ENCODE peak calls at places on chromosomes 6 and 20, in seven cellular contexts. C is K562, M is neural progenitor cell, R is GM23338, J is GM23248, E is PC-9, S is MM.1S. Y is an unnamed sample. For H3K36me3, the result is how much of the 10 kb centered on the place peaks cover.

GRCh38 chr6:1596088-1596852 is 13.4 kb upstream of the FOXC1 start:
- DNase-seq in R (peak), S (peak), J (peak), M (peak), C (peak), E (peak), Y (no peak)

GRCh38 chr6:44496705-44497369 is 109.3 kb downstream of the CDC5L start:
- DNase-seq in S (no peak), R (no peak), C (no peak), E (no peak), M (no peak), J (peak), Y (no peak)

GRCh38 chr6:163355471-163355991 is 59.0 kb upstream of the QKI start:
- DNase-seq in J (peak), R (no peak), E (peak), S (no peak), C (no peak), M (no peak), Y (peak)

GRCh38 chr6:45305546-45305945 is 22.6 kb upstream of the RUNX2 start:
- DNase-seq in C (no peak), E (no peak), M (no peak), R (no peak), S (no peak), J (no peak), Y (peak)

GRCh38 chr6:31169123-31169857 is 1.2 kb downstream of the POU5F1 start:
- DNase-seq in J (peak), R (no peak), M (no peak), S (no peak), C (peak), E (peak), Y (no peak)

GRCh38 chr6:38805127-38805655 is 90.1 kb downstream of the DNAH8 start:
- DNase-seq in R (no peak), S (no peak), C (no peak), M (no peak), J (no peak), E (no peak), Y (no peak)

GRCh38 chr20:50029697-50030428 is 47.1 kb downstream of the SNAI1 start:
- DNase-seq in M (no peak), S (no peak), J (peak), C (peak), R (no peak), E (peak), Y (peak)

GRCh38 chr20:8790442-8791074 is 278.3 kb upstream of the PLCB4 start:
- DNase-seq in M (peak), E (peak), S (peak), C (peak), R (peak), J (peak), Y (peak)

GRCh38 chr6:34068462-34069044 is 77.3 kb downstream of the GRM4 start:
- DNase-seq in R (peak), E (no peak), M (peak), C (peak), S (no peak), J (no peak), Y (no peak)

GRCh38 chr20:46928580-46929132 is 34.0 kb downstream of the EYA2 start:
- DNase-seq in E (no peak), C (no peak), M (peak), S (no peak), R (peak), J (peak), Y (no peak)

GRCh38 chr20:14801591-14802325 is 464.3 kb upstream of the FLRT3 start:
- DNase-seq in S (no peak), E (no peak), R (no peak), C (no peak), M (no peak), J (no peak), Y (no peak)

GRCh38 chr6:137352859-137353258 is 133.7 kb upstream of the IFNGR1 start:
- DNase-seq in J (no peak), S (no peak), M (no peak), E (no peak), C (no peak), R (no peak), Y (no peak)

GRCh38 chr6:122432816-122433215 is 33.4 kb downstream of the HSF2 start:
- DNase-seq in J (peak), E (no peak), C (no peak), S (no peak), R (no peak), M (no peak), Y (no peak)

GRCh38 chr6:64012351-64013060 is 376.9 kb downstream of the PHF3 start:
- DNase-seq in J (peak), M (peak), S (peak), C (no peak), R (peak), E (no peak), Y (peak)

GRCh38 chr6:154462425-154462824 is 48.1 kb downstream of the CNKSR3 start:
- DNase-seq in C (peak), J (no peak), E (no peak), M (no peak), S (no peak), R (no peak), Y (no peak)

GRCh38 chr6:105179244-105180065 is at the start of gene POPDC3:
- DNase-seq in E (peak), M (peak), R (peak), J (peak), S (peak), C (peak), Y (no peak)

GRCh38 chr6:34029489-34030280 is 116.2 kb downstream of the GRM4 start:
- DNase-seq in M (no peak), E (no peak), C (no peak), J (no peak), R (no peak), S (no peak), Y (no peak)

GRCh38 chr6:84773431-84774173 is 9.2 kb upstream of the TBX18 start:
- DNase-seq in J (peak), R (peak), S (peak), M (peak), E (no peak), C (peak), Y (no peak)

GRCh38 chr20:61585764-61586163 is 333.7 kb downstream of the CDH4 start:
- DNase-seq in M (no peak), S (no peak), J (no peak), R (no peak), C (no peak), E (no peak), Y (no peak)

GRCh38 chr6:16181429-16182359 is 52.8 kb downstream of the MYLIP start:
- DNase-seq in C (no peak), J (no peak), S (no peak), M (no peak), E (no peak), R (no peak), Y (no peak)

GRCh38 chr20:36744764-36745191 is 1.1 kb downstream of the NDRG3 start:
- DNase-seq in R (peak), E (peak), S (no peak), J (peak), M (peak), C (peak), Y (no peak)

GRCh38 chr6:32439708-32440214 is at the start of gene HLA-DRA:
- DNase-seq in S (peak), M (peak), J (peak), C (peak), R (peak), E (no peak), Y (peak)

GRCh38 chr20:62608218-62608565 is 34.1 kb upstream of the SLCO4A1 start:
- DNase-seq in J (no peak), M (no peak), C (no peak), R (no peak), E (no peak), S (no peak), Y (no peak)

GRCh38 chr6:17932362-17932852 is 55.0 kb downstream of the KIF13A start:
- DNase-seq in J (peak), E (peak), R (no peak), C (peak), S (no peak), M (no peak), Y (peak)

GRCh38 chr6:13522639-13523038 is 35.2 kb upstream of the GFOD1 start:
- DNase-seq in E (no peak), S (no peak), R (no peak), J (peak), C (no peak), M (no peak), Y (no peak)

GRCh38 chr20:51862796-51863195 is 60.5 kb upstream of the SALL4 start:
- DNase-seq in J (peak), E (no peak), C (no peak), S (no peak), M (no peak), R (no peak), Y (peak)

GRCh38 chr6:118784641-118785164 is 109.2 kb upstream of the ASF1A start:
- DNase-seq in J (no peak), E (no peak), M (peak), C (no peak), R (no peak), S (no peak), Y (no peak)

GRCh38 chr6:158047120-158047518 is 65.5 kb downstream of the SYNJ2 start:
- DNase-seq in S (no peak), J (peak), E (no peak), M (no peak), C (no peak), R (no peak), Y (peak)

GRCh38 chr20:4795394-4795793 is 73.7 kb downstream of the PRND start:
- DNase-seq in J (peak), R (peak), C (peak), S (no peak), M (no peak), E (peak), Y (peak)
- H2AFZ ChIP-seq in J (peak), R (no peak), C (no peak), S (no peak), M (no peak), E (no peak), Y (no peak)

DNA sequence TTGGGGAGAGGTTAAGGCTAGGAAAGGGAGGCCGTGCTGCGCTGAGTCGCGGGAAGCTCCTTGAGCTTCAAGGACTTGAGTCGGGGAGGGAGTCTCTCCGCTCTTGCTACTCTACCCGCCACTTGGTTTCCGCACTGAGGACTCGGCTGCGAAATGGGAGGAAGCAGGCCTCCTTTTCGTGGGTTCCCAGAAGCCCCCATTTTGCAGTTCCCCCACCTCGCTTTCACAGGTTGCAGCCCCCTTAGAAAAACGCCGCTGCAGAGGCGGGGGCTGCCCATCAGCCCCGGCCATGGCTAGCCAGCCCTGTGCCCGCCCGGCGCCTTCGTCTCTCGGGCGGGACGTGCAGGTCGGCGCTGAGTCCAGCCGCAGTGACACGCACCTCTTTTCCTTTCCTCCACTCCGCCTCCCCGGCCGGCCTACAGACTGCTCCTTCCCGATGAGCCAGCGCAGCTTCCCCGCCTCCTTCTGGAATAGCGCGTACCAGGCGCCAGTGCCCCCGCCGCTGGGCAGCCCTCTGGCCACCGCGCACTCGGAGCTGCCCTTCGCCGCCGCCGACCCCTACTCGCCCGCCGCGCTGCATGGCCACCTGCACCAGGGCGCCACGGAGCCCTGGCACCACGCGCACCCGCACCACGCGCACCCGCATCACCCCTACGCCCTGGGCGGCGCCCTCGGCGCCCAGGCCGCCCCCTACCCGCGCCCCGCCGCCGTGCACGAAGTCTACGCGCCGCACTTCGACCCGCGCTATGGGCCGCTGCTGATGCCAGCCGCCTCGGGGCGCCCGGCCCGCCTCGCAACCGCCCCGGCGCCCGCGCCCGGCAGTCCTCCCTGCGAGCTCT is 5.0 kb downstream of the VGLL2 start:
- DNase-seq in E (no peak), M (peak), C (no peak), J (no peak), S (no peak), R (peak), Y (no peak)
- TF ChIP-seq EZH2 in E (no peak), M (peak), C (no peak), J (no peak), S (no peak), R (peak), Y (peak)

GRCh38 chr6:160085713-160086505 is 35.7 kb upstream of the SLC22A1 start:
- DNase-seq in M (peak), J (no peak), R (no peak), C (no peak), E (no peak), S (no peak), Y (no peak)
- H3K36me3 ChIP-seq in M (under half), J (under half), R (under half), C (half or more), E (under half), S (under half), Y (under half)

DNA sequence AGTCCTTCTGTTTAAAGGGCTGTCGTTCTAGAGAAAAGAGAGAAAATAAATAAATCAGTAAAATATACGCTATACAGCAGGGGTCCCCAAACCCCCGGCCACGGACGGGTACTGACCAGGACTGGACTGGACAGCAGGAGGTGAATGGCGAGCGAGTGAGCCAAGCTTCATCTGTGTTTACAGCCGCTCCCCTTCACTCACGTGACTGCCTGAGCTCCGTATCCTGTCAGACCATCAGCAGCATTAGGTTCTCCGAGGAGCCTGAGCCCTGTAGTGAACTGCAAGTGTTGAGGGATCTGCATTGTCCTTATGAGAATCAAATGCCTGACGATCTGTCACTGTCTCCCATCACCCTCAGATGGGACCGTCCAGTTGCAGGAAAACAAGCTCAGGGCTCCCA is 76.5 kb downstream of the ZNF217 start:
- DNase-seq in M (no peak), J (no peak), E (no peak), S (no peak), R (no peak), C (peak), Y (no peak)
- H2AFZ ChIP-seq in M (no peak), J (no peak), E (no peak), S (no peak), R (no peak), C (peak), Y (no peak)

GRCh38 chr6:10383312-10384063 is 31.4 kb downstream of the TFAP2A start:
- DNase-seq in R (peak), C (no peak), E (peak), M (peak), J (no peak), S (peak), Y (no peak)
- TF ChIP-seq EZH2 in R (peak), C (no peak), E (no peak), M (no peak), J (no peak), S (no peak), Y (peak)

DNA sequence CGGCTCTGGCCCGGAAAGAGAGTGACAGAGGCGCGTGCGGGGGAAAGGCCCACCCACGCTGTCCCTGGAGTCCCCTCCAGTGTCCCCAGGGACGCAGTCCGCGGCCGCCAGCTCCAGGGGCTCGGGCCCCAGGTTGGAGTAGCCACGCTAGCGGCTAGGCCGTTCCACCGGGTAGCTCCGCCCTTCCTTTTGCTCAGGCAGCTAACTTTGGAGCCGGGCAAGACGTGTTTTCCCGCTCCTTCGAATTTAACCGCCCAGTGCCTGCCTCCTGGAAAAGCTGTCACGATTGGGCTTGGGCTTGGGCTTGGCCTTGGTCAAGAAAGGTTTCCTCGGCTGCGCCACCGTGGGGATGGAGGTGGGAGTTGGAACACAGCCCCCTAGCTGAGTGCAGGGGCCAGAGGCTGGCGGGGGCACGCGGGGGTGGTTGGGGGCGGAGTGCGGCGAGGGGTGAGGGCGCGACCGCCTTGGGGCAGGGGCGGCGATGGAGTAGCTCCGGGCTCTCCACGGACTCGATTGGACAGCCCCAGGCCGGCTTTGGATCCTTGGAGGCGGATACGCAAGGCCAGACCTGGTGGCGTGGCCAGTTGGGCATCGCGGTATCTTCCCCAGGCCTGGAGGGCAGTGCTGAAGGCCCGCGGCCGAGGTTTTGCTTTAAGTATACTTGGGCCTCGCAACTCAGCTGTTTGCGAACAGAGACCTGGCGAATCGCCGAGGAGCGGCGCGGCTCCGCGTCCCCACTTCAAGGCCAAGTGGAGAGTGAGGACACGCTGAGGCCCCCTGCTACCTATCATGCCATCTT is 4.5 kb downstream of the LINC00237 start:
- DNase-seq in S (no peak), J (peak), R (peak), M (peak), E (no peak), C (no peak), Y (no peak)
- H3K36me3 ChIP-seq in S (under half), J (under half), R (under half), M (under half), E (under half), C (under half), Y (under half)

GRCh38 chr6:125220712-125221111 is 67.1 kb downstream of the TPD52L1 start:
- DNase-seq in R (no peak), C (no peak), E (no peak), J (peak), S (no peak), M (no peak), Y (peak)
- H2AFZ ChIP-seq in R (no peak), C (no peak), E (no peak), J (peak), S (no peak), M (no peak), Y (no peak)

DNA sequence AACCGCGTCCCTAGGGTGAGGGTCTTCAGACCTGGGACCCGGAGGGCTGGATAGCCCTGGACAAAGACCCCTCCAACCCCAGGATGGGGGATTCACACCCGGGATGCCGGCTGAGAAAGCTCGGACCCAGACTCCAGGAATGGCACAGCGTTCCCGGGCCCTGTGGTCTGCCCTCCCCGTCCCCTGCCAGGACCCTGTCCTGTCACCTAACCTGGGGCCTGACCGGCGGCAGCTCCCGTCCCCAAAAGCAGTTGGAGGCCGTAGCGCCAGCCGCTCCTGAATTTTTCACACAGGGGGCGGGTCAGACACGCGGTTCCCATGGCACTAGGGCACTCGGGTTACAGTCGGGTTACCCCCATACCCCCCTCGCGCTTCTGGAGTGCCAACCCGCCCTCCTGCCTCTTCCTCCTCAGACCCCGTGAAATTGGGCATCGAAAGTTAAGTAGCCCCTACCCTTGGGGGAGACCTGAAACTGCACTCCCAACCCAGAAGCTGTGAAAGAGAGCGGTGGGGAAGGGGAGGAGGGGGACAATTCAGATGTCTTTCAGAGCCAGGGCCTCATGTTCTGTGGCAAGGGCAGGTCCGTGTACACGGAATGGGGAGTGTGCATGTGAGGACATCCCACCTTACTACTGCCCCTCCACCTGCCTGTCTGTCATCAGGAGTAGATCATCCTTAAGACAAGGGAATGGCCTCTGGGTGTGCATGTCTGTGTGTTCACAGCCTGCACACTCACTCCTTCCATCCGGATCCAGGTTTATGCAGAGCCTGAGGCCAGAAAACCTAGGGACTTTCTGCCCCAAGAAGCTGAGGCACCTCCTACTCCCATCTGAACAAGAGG is 604 bp downstream of the REM1 start:
- DNase-seq in E (no peak), C (no peak), S (no peak), J (no peak), M (no peak), R (peak), Y (no peak)
- TF ChIP-seq EZH2 in E (no peak), C (no peak), S (no peak), J (no peak), M (no peak), R (peak), Y (peak)

DNA sequence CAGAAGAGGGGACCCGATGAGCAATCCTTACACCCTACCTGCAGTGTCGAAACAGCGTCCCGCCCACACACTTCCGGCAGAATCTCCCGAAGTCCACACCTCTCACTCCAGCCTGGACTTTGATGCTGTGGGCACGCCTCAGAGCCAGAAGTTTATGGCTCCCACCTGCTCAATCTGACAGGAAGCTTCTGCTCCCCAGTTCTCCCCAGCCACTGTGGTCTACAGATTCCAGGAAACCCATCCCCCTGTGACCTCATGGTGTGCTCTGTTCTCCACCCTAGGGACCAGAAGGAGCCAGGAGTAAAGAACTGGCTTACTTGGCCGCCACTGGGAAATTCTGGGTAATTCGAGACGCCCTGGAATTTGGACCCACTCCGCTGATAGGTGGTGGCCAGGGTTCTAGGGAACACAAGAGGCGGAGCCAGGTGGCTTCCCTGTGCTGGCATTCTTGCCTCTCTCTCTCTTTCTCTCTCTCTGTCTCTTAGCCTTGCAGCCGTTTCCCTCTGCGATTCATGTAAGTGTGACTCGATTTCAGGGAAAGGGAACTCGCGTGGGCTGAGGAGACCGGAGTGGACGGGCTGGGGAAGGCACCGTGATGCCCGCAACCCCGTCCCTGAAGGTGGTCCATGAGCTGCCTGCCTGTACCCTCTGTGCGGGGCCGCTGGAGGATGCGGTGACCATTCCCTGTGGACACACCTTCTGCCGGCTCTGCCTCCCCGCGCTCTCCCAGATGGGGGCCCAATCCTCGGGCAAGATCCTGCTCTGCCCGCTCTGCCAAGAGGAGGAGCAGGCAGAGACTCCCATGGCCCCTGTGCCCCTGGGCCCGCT is at the start of gene TRIM15:
- DNase-seq in R (peak), C (peak), M (peak), E (no peak), S (no peak), J (peak), Y (no peak)
- H3K36me3 ChIP-seq in R (under half), C (under half), M (under half), E (under half), S (under half), J (under half), Y (under half)

Y was measured in astrocyte.